ENCODE peak calls at places on chromosomes 5 and 9, in ten cellular contexts. R is activated T-cell treated with anti-CD3 and anti-CD28 coated beads for 1 hour; H is M059J; C is activated naive CD4-positive, alpha-beta T cell treated with anti-CD3 and anti-CD28 coated beads for 36 hours; A is sciatic nerve; Z is AG10803; T is GM12865; G is activated CD4-positive, alpha-beta T cell treated with anti-CD3 and anti-CD28 coated beads, Interleukin-2, amount 50 U/mL, for 48 hours; Y is iris pigment epithelial cell; I is lung. J is an unnamed sample.

GRCh38 chr9:107733530-107733907 is 243.9 kb upstream of the KLF4 start:
- DNase-seq in C (no peak), T (no peak), H (peak), I (no peak), A (no peak), Z (peak), Y (no peak), G (no peak), R (no peak), J (peak)

GRCh38 chr5:74578356-74579044 is 62.0 kb downstream of the ENC1 start:
- DNase-seq in A (no peak), Y (no peak), Z (no peak), I (no peak), T (peak), R (no peak), G (no peak), H (no peak), C (no peak), J (no peak)

GRCh38 chr5:62354028-62354874 is 48.2 kb downstream of the KIF2A start:
- DNase-seq in T (peak), G (no peak), Y (peak), H (peak), A (no peak), C (no peak), Z (peak), R (no peak), I (no peak), J (no peak)

GRCh38 chr5:135211791-135212190 is 177.8 kb upstream of the PITX1 start:
- DNase-seq in I (no peak), C (no peak), Z (no peak), Y (no peak), T (no peak), A (no peak), G (no peak), R (no peak), H (no peak), J (peak)

GRCh38 chr9:134526798-134527492 is 114.7 kb upstream of the COL5A1 start:
- DNase-seq in C (no peak), I (no peak), Z (no peak), R (no peak), A (no peak), H (no peak), Y (no peak), T (no peak), G (no peak), J (no peak)

GRCh38 chr9:136674786-136675349 is 12.2 kb downstream of the EGFL7 start:
- DNase-seq in T (no peak), H (no peak), G (no peak), I (peak), Z (no peak), C (no peak), Y (no peak), A (no peak), R (no peak), J (no peak)

GRCh38 chr5:53343187-53343586 is 137.2 kb upstream of the FST start:
- DNase-seq in G (no peak), Z (peak), C (no peak), H (peak), Y (peak), A (no peak), R (no peak), T (no peak), I (no peak), J (no peak)

GRCh38 chr5:14449052-14449661 is 132.4 kb upstream of the OTULINL start:
- DNase-seq in I (no peak), C (no peak), A (no peak), T (no peak), Y (peak), Z (peak), G (no peak), H (peak), R (no peak), J (no peak)

GRCh38 chr9:131095666-131096489 is 453 bp upstream of the AIF1L start:
- DNase-seq in A (peak), Y (peak), H (no peak), I (no peak), C (peak), R (no peak), Z (no peak), T (no peak), G (peak), J (no peak)

GRCh38 chr9:70901741-70902140 is 219.7 kb downstream of the TRPM3 start:
- DNase-seq in C (no peak), A (no peak), H (no peak), R (no peak), Z (no peak), Y (no peak), G (no peak), I (no peak), T (no peak), J (no peak)

GRCh38 chr9:112554516-112554915 is 67.9 kb downstream of the KIAA1958 start:
- DNase-seq in A (no peak), T (no peak), R (no peak), I (no peak), G (no peak), Z (peak), H (peak), C (no peak), Y (peak), J (no peak)

GRCh38 chr9:87226896-87227295 is 270.8 kb upstream of the DAPK1 start:
- DNase-seq in H (no peak), C (no peak), Y (no peak), Z (no peak), I (no peak), G (no peak), R (no peak), T (no peak), A (no peak), J (no peak)

GRCh38 chr5:80701597-80701996 is 46.8 kb upstream of the DHFR start:
- DNase-seq in C (no peak), T (no peak), A (no peak), Z (no peak), Y (no peak), I (no peak), H (no peak), R (no peak), G (no peak), J (no peak)

GRCh38 chr5:160118349-160119141 is 705 bp downstream of the PWWP2A start:
- DNase-seq in T (peak), R (peak), H (peak), I (peak), C (peak), Y (no peak), Z (no peak), G (peak), A (peak), J (peak)

GRCh38 chr5:135353952-135354721 is 44.9 kb downstream of the MACROH2A1 start:
- DNase-seq in I (no peak), A (no peak), G (no peak), R (no peak), T (no peak), H (peak), C (no peak), Z (peak), Y (peak), J (no peak)